ENCODE peak calls at places on chromosomes 7 and 10, in four cellular contexts. S is IMR-90, I is H9, J is neuronal stem cell. O is an unnamed sample.

GRCh38 chr10:70567603-70568002 is 34.9 kb downstream of the PRF1 start:
- DNase-seq in I (no peak), S (no peak), J (no peak), O (no peak)

GRCh38 chr7:131861620-131862346 is 305.4 kb upstream of the PODXL start:
- DNase-seq in J (no peak), I (no peak), S (peak), O (no peak)

GRCh38 chr7:81704595-81704994 is 65.3 kb downstream of the HGF start:
- DNase-seq in I (no peak), S (no peak), J (no peak), O (no peak)

GRCh38 chr10:60737242-60737641 is 41.0 kb upstream of the CDK1 start:
- DNase-seq in S (no peak), I (no peak), J (no peak), O (no peak)

GRCh38 chr10:89148061-89148460 is 59.1 kb downstream of the CH25H start:
- DNase-seq in I (no peak), S (no peak), J (no peak), O (no peak)

GRCh38 chr7:5613607-5614006 is 167.9 kb downstream of the RNF216 start:
- DNase-seq in I (no peak), S (no peak), J (no peak), O (no peak)

GRCh38 chr10:89659185-89660131 is 14.4 kb upstream of the PANK1 start:
- DNase-seq in I (no peak), S (peak), J (no peak), O (no peak)

GRCh38 chr10:11135709-11136108 is 118.0 kb downstream of the CELF2 start:
- DNase-seq in I (no peak), S (no peak), J (no peak), O (no peak)

GRCh38 chr10:63375458-63375857 is 90.3 kb downstream of the JMJD1C start:
- DNase-seq in I (no peak), J (no peak), S (no peak), O (no peak)

GRCh38 chr7:26340476-26341018 is 48.9 kb downstream of the SNX10 start:
- DNase-seq in J (no peak), I (no peak), S (no peak), O (no peak)

GRCh38 chr7:104772405-104772821 is 241.6 kb upstream of the KMT2E start:
- DNase-seq in J (peak), S (no peak), I (peak), O (peak)

GRCh38 chr7:101861223-101861775 is 43.9 kb downstream of the CUX1 start:
- DNase-seq in J (no peak), I (no peak), S (no peak), O (no peak)

GRCh38 chr10:33238643-33239042 is 95.8 kb downstream of the NRP1 start:
- DNase-seq in S (peak), J (no peak), I (no peak), O (no peak)

GRCh38 chr10:33237736-33238624 is 96.5 kb downstream of the NRP1 start:
- DNase-seq in S (peak), J (no peak), I (no peak), O (peak)

GRCh38 chr10:33240931-33241330 is 93.5 kb downstream of the NRP1 start:
- DNase-seq in I (no peak), J (no peak), S (peak), O (no peak)

GRCh38 chr10:33240265-33240664 is 94.2 kb downstream of the NRP1 start:
- DNase-seq in I (no peak), S (no peak), J (no peak), O (no peak)

GRCh38 chr10:33239257-33239656 is 95.2 kb downstream of the NRP1 start:
- DNase-seq in J (no peak), I (no peak), S (no peak), O (no peak)
- H2AK5ac ChIP-seq in J (no peak), I (no peak), S (peak), O (no peak)

GRCh38 chr10:110355181-110355831 is 50.6 kb upstream of the SMNDC1 start:
- DNase-seq in S (no peak), I (no peak), J (no peak), O (no peak)
- H2AK5ac ChIP-seq in S (peak), I (no peak), J (no peak), O (no peak)

GRCh38 chr7:129827467-129827990 is 125.2 kb downstream of the UBE2H start:
- DNase-seq in J (no peak), I (no peak), S (no peak), O (no peak)
- H2AK5ac ChIP-seq in J (no peak), I (no peak), S (peak), O (no peak)

GRCh38 chr10:77305650-77306632 is 331.7 kb downstream of the KCNMA1 start:
- DNase-seq in J (no peak), S (peak), I (no peak), O (no peak)
- H2AK5ac ChIP-seq in J (no peak), S (peak), I (no peak), O (no peak)

DNA sequence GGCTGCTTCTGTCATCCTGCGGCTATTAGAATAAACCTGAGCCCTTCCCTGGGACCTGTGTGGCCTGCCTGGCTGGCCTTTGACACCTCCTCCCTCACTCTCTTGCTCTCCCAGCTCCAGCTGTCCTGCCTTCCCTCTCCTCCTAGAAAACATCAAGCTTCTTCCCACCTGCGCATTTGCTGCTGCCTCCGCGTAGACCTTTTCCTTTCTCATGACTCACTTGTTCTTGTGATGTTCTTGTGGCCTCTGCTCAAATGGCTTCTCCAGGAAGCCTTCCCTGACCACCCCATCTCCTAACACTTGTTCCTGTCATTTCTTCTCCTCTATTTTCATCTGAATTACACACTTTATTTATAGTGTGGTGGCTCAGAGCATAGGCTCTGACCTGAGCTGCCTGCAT is 57.5 kb downstream of the EEPD1 start:
- DNase-seq in S (peak), I (no peak), J (no peak), O (no peak)
- H2AK5ac ChIP-seq in S (peak), I (no peak), J (no peak), O (no peak)

O was measured in mesendoderm.